ENCODE peak calls at places on chromosomes 12 and 14, in six cellular contexts. U is pancreas, V is tibial nerve, O is breast epithelium, H is psoas muscle, S is RWPE1. A is an unnamed sample.

GRCh38 chr12:42744539-42745156 is 155.1 kb upstream of the PRICKLE1 start:
- DNase-seq in S (no peak), V (no peak), U (no peak), O (peak), H (no peak), A (no peak)

GRCh38 chr12:132416827-132417226 is 73.1 kb upstream of the FBRSL1 start:
- DNase-seq in S (no peak), H (no peak), V (no peak), O (no peak), U (no peak), A (no peak)

GRCh38 chr14:93161411-93161940 is 23.2 kb downstream of the MOAP1 start:
- DNase-seq in S (no peak), V (no peak), U (no peak), O (no peak), H (no peak), A (no peak)

GRCh38 chr14:57273236-57273635 is 4.5 kb downstream of the AP5M1 start:
- DNase-seq in U (no peak), V (no peak), H (no peak), S (no peak), O (no peak), A (no peak)

GRCh38 chr14:88630565-88630964 is 67.7 kb downstream of the ZC3H14 start:
- DNase-seq in S (no peak), V (no peak), H (no peak), O (no peak), U (no peak), A (no peak)

GRCh38 chr12:45687081-45688015 is 42.2 kb upstream of the ARID2 start:
- DNase-seq in U (no peak), O (no peak), S (no peak), H (no peak), V (no peak), A (no peak)

GRCh38 chr14:54691525-54692260 is 124.8 kb downstream of the SAMD4A start:
- DNase-seq in V (peak), S (peak), H (peak), U (peak), O (peak), A (peak)

GRCh38 chr12:81591256-81591655 is 167.9 kb downstream of the PPFIA2 start:
- DNase-seq in H (no peak), V (no peak), U (no peak), S (no peak), O (no peak), A (no peak)

GRCh38 chr14:77181124-77181602 is 435 bp upstream of the TMEM63C start:
- DNase-seq in S (no peak), V (no peak), H (no peak), O (no peak), U (no peak), A (no peak)

GRCh38 chr12:116693259-116694227 is 44.3 kb downstream of the SPRING1 start:
- DNase-seq in O (no peak), S (no peak), U (no peak), V (no peak), H (no peak), A (no peak)

GRCh38 chr12:27032679-27033078 is 10.3 kb downstream of the MED21 start:
- DNase-seq in V (no peak), O (no peak), S (no peak), H (no peak), U (no peak), A (no peak)

GRCh38 chr14:93879362-93879983 is 47.7 kb upstream of the FAM181A start:
- DNase-seq in H (no peak), U (no peak), S (no peak), O (no peak), V (no peak), A (no peak)

GRCh38 chr14:34710744-34711143 is 3.6 kb downstream of the CFL2 start:
- DNase-seq in S (no peak), V (no peak), U (no peak), H (no peak), O (no peak), A (no peak)

GRCh38 chr12:108637631-108638030 is 3.9 kb upstream of the SELPLG start:
- DNase-seq in U (no peak), O (no peak), V (no peak), H (no peak), S (no peak), A (no peak)

GRCh38 chr12:6836851-6837250 is 3.9 kb upstream of the GNB3 start:
- DNase-seq in V (no peak), U (no peak), O (no peak), H (peak), S (no peak), A (no peak)

GRCh38 chr12:111100554-111100953 is 180.2 kb upstream of the MYL2 start:
- DNase-seq in V (no peak), O (no peak), S (no peak), H (no peak), U (no peak), A (no peak)

GRCh38 chr12:59494617-59495016 is 101.2 kb upstream of the SLC16A7 start:
- DNase-seq in U (no peak), S (no peak), V (no peak), O (no peak), H (no peak), A (no peak)

GRCh38 chr14:32201816-32202467 is at the start of gene RNU6-7:
- DNase-seq in V (no peak), U (no peak), H (peak), S (no peak), O (peak), A (peak)

GRCh38 chr12:108302471-108303311 is 36.4 kb downstream of the CMKLR1 start:
- DNase-seq in H (peak), S (peak), V (peak), U (peak), O (peak), A (no peak)

GRCh38 chr12:64891629-64892028 is 67.2 kb downstream of the TBC1D30 start:
- DNase-seq in S (no peak), V (no peak), O (no peak), U (no peak), H (no peak), A (no peak)

GRCh38 chr12:64894827-64895475 is 70.5 kb downstream of the TBC1D30 start:
- DNase-seq in S (no peak), V (no peak), O (no peak), U (no peak), H (no peak), A (no peak)

GRCh38 chr12:64893961-64894360 is 69.5 kb downstream of the TBC1D30 start:
- DNase-seq in H (no peak), V (no peak), S (peak), O (no peak), U (no peak), A (no peak)

GRCh38 chr12:64890873-64891468 is 66.5 kb downstream of the TBC1D30 start:
- DNase-seq in H (no peak), S (peak), O (no peak), U (no peak), V (no peak), A (no peak)

DNA sequence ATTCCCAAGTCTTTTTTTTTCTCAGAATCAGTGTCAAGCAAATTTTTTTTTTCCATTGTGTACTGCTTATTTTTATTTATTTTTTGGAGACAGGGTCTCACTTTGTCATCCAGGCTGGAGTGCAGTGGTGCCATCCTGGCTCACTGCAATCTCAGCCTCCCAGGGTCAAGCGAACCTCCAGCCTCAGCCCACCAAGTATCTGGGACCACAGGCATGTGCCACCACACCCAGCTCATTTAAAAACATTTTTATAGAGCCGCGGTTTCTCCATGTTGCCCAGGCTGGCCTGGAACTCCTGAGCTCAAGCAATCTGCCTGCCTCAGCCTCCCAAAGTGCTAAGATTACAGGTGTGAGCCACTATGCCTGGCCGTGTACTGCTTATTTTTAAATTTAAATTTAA is 68.1 kb downstream of the TBC1D30 start:
- DNase-seq in V (no peak), O (no peak), S (no peak), U (no peak), H (no peak), A (no peak)
- H3K27ac ChIP-seq in V (no peak), O (no peak), S (no peak), U (no peak), H (no peak), A (no peak)

GRCh38 chr14:61584258-61584657 is 111.1 kb upstream of the HIF1A start:
- DNase-seq in U (no peak), V (no peak), S (no peak), O (no peak), H (no peak), A (no peak)

GRCh38 chr14:61582815-61583214 is 112.5 kb upstream of the HIF1A start:
- DNase-seq in V (no peak), O (no peak), S (no peak), U (no peak), H (no peak), A (no peak)

GRCh38 chr14:61578745-61579144 is 116.6 kb upstream of the HIF1A start:
- DNase-seq in O (no peak), S (no peak), U (no peak), H (no peak), V (no peak), A (no peak)

GRCh38 chr14:61581340-61581739 is 114.0 kb upstream of the HIF1A start:
- DNase-seq in U (no peak), S (no peak), V (no peak), H (no peak), O (no peak), A (no peak)

DNA sequence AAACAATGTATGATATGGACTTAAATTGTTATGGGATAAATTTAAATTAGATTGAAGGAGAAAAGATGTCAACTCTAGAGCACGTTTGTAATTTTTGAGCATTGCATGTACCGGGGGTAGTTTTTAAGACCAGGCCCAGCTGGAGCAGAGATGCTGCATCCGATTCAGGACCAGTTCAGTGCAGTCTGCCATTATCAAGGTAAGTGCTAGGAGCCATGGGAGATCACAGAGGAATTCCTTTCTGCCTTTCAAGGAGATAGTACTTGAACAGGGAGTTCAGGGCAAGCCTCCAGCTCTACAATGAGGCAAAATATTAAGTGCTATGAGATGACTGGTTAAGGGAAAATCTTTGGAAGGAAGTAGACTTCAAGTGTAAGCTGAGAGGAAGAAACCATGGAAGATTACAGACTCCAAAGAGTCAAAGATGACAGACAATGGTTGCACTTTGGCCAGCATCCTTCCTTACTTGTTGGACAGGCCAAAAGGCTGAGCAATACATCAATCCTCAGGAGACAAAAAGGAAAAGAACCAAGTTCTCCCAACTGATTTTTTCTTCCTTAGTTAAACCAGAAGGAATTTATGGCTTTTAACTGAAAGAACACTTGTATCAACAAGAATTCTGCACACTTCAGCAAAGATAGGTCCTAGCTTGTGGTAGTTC is 113.2 kb upstream of the HIF1A start:
- DNase-seq in V (no peak), H (no peak), U (no peak), O (no peak), S (no peak), A (no peak)
- H3K27ac ChIP-seq in V (peak), H (no peak), U (no peak), O (no peak), S (no peak), A (no peak)

GRCh38 chr14:49989980-49990379 is 97.1 kb downstream of the ARF6 start:
- DNase-seq in S (no peak), V (no peak), U (no peak), H (no peak), O (no peak), A (no peak)

GRCh38 chr14:49982522-49982951 is 89.7 kb downstream of the ARF6 start:
- DNase-seq in V (no peak), H (no peak), S (no peak), O (no peak), U (no peak), A (peak)

GRCh38 chr14:49988080-49988990 is 95.5 kb downstream of the ARF6 start:
- DNase-seq in V (no peak), U (no peak), H (no peak), O (no peak), S (no peak), A (no peak)

GRCh38 chr14:49984419-49984818 is 91.5 kb downstream of the ARF6 start:
- DNase-seq in V (no peak), S (no peak), H (no peak), O (no peak), U (no peak), A (no peak)

GRCh38 chr14:49986344-49987014 is 93.6 kb downstream of the ARF6 start:
- DNase-seq in S (no peak), U (no peak), H (no peak), V (no peak), O (no peak), A (no peak)
- H3K27ac ChIP-seq in S (no peak), U (peak), H (no peak), V (peak), O (peak), A (peak)

GRCh38 chr14:91356218-91356763 is 61.3 kb downstream of the CCDC88C start:
- DNase-seq in U (no peak), H (no peak), S (no peak), O (no peak), V (no peak), A (no peak)

GRCh38 chr14:91352696-91353692 is 64.6 kb downstream of the CCDC88C start:
- DNase-seq in H (peak), V (no peak), O (no peak), U (no peak), S (no peak), A (no peak)

GRCh38 chr14:91354221-91354916 is 63.3 kb downstream of the CCDC88C start:
- DNase-seq in V (no peak), O (no peak), S (no peak), H (peak), U (no peak), A (no peak)

GRCh38 chr14:91357272-91357671 is 60.3 kb downstream of the CCDC88C start:
- DNase-seq in S (no peak), U (no peak), H (no peak), V (no peak), O (no peak), A (no peak)

GRCh38 chr14:91354979-91355685 is 62.5 kb downstream of the CCDC88C start:
- DNase-seq in H (no peak), V (no peak), U (no peak), S (no peak), O (no peak), A (no peak)
- H3K27ac ChIP-seq in H (no peak), V (no peak), U (no peak), S (peak), O (no peak), A (peak)

GRCh38 chr12:22821985-22822384 is 197.0 kb downstream of the ETNK1 start:
- DNase-seq in S (no peak), O (no peak), H (no peak), U (no peak), V (no peak), A (no peak)
- H3K27ac ChIP-seq in S (no peak), O (no peak), H (no peak), U (no peak), V (no peak), A (no peak)

GRCh38 chr12:125229878-125230530 is 164.8 kb downstream of the AACS start:
- DNase-seq in U (no peak), H (no peak), S (no peak), V (no peak), O (no peak), A (no peak)
- H3K27ac ChIP-seq in U (no peak), H (no peak), S (no peak), V (no peak), O (no peak), A (no peak)

GRCh38 chr12:91142184-91142583 is 30.9 kb upstream of the LUM start:
- DNase-seq in V (no peak), U (no peak), H (no peak), S (no peak), O (no peak), A (no peak)

GRCh38 chr12:91140660-91141045 is 29.4 kb upstream of the LUM start:
- DNase-seq in U (no peak), O (no peak), S (no peak), H (no peak), V (peak), A (no peak)

GRCh38 chr12:91139981-91140659 is 28.8 kb upstream of the LUM start:
- DNase-seq in V (peak), H (no peak), O (no peak), U (no peak), S (no peak), A (no peak)

GRCh38 chr12:91144053-91144452 is 32.8 kb upstream of the LUM start:
- DNase-seq in H (no peak), O (no peak), S (peak), U (no peak), V (no peak), A (no peak)

GRCh38 chr12:91143241-91143640 is 31.9 kb upstream of the LUM start:
- DNase-seq in O (no peak), U (no peak), V (no peak), S (no peak), H (no peak), A (no peak)
- H3K27ac ChIP-seq in O (peak), U (no peak), V (no peak), S (no peak), H (no peak), A (no peak)

GRCh38 chr12:95017482-95017881 is 14.0 kb upstream of the NDUFA12 start:
- DNase-seq in V (no peak), U (no peak), S (no peak), O (no peak), H (no peak), A (no peak)
- H3K27ac ChIP-seq in V (no peak), U (no peak), S (no peak), O (no peak), H (no peak), A (no peak)

DNA sequence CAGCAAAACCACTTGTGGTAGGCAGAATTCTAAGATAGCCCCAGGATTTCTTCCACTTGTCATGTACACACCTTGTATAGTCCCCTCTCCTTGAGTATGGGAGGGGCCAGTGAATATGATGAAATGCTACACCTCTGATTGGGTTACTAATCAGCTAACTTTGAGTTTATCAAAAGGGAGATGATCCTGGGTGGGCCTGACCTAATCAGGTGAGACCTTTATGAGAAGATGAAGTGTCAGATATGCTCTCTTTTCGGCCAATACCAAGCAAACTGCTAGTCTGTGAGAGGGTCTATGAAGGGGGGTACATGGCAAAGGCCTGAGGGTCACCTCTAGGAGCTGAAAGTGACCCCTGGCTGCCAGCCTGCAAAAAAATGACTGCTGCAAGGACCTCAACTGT is 154.3 kb upstream of the CRY1 start:
- DNase-seq in O (no peak), U (no peak), H (no peak), S (no peak), V (no peak), A (no peak)
- H3K27ac ChIP-seq in O (no peak), U (no peak), H (no peak), S (no peak), V (no peak), A (no peak)

GRCh38 chr14:104724407-104724980 is 465 bp downstream of the ADSS1 start:
- DNase-seq in O (no peak), V (no peak), U (peak), S (no peak), H (peak), A (no peak)

GRCh38 chr14:104722938-104723650 is 935 bp upstream of the ADSS1 start:
- DNase-seq in O (no peak), H (no peak), V (no peak), U (no peak), S (no peak), A (no peak)

GRCh38 chr14:104719343-104719742 is 4.7 kb upstream of the ADSS1 start:
- DNase-seq in S (no peak), V (no peak), O (no peak), H (no peak), U (no peak), A (no peak)

GRCh38 chr14:104723651-104724406 is at the start of gene ADSS1:
- DNase-seq in O (no peak), U (peak), H (peak), S (peak), V (peak), A (peak)

GRCh38 chr14:104721704-104722431 is 2.2 kb upstream of the ADSS1 start:
- DNase-seq in S (no peak), U (no peak), V (no peak), O (no peak), H (peak), A (no peak)
- H3K27ac ChIP-seq in S (peak), U (no peak), V (peak), O (no peak), H (peak), A (no peak)